ENCODE peak calls at places on chromosome 15, in five cellular contexts. N is heart right ventricle, J is sigmoid colon, Y is LNCaP clone FGC, V is cardiac fibroblast. S is an unnamed sample.

GRCh38 chr15:58212909-58213526 is 74.8 kb downstream of the AQP9 start:
- DNase-seq in N (no peak), V (peak), J (no peak), Y (peak), S (peak)

GRCh38 chr15:70066422-70066821 is 31.3 kb downstream of the TLE3 start:
- DNase-seq in V (peak), Y (no peak), N (no peak), J (no peak), S (no peak)

GRCh38 chr15:29140475-29141172 is 129.0 kb downstream of the NSMCE3 start:
- DNase-seq in J (no peak), V (no peak), Y (no peak), N (no peak), S (no peak)

GRCh38 chr15:81117136-81117535 is 16.9 kb upstream of the CFAP161 start:
- DNase-seq in J (no peak), N (no peak), V (peak), Y (no peak), S (peak)

GRCh38 chr15:80580107-80580506 is 115.0 kb upstream of the ABHD17C start:
- DNase-seq in J (peak), N (no peak), Y (no peak), V (peak), S (no peak)

GRCh38 chr15:54722342-54722986 is 474.3 kb downstream of the RSL24D1 start:
- DNase-seq in N (no peak), Y (no peak), J (no peak), V (no peak), S (no peak)

GRCh38 chr15:71485094-71485693 is 325.2 kb upstream of the NR2E3 start:
- DNase-seq in J (no peak), N (no peak), Y (no peak), V (no peak), S (no peak)

GRCh38 chr15:72231847-72232461 is 964 bp upstream of the PKM start:
- DNase-seq in J (no peak), Y (peak), N (no peak), V (peak), S (peak)

GRCh38 chr15:101604124-101604874 is 47.9 kb downstream of the TM2D3 start:
- DNase-seq in J (no peak), Y (no peak), N (no peak), V (no peak), S (no peak)

GRCh38 chr15:33152502-33153109 is 41.9 kb downstream of the FMN1 start:
- DNase-seq in V (peak), J (no peak), Y (no peak), N (no peak), S (peak)

GRCh38 chr15:90407871-90408317 is 19.9 kb downstream of the IQGAP1 start:
- DNase-seq in N (no peak), V (peak), J (no peak), Y (no peak), S (no peak)

GRCh38 chr15:89492111-89492641 is 4.2 kb downstream of the RHCG start:
- DNase-seq in V (no peak), J (peak), Y (no peak), N (no peak), S (no peak)

GRCh38 chr15:43230640-43231115 is 9.9 kb upstream of the EPB42 start:
- DNase-seq in J (peak), Y (no peak), N (no peak), V (peak), S (no peak)

GRCh38 chr15:85950101-85950500 is 129.6 kb upstream of the AGBL1 start:
- DNase-seq in Y (no peak), N (peak), J (no peak), V (no peak), S (no peak)

GRCh38 chr15:99476413-99477222 is 89.2 kb upstream of the MEF2A start:
- DNase-seq in J (peak), V (peak), Y (no peak), N (peak), S (no peak)

GRCh38 chr15:69857686-69858391 is 239.9 kb downstream of the TLE3 start:
- DNase-seq in Y (no peak), N (no peak), J (no peak), V (no peak), S (no peak)

GRCh38 chr15:74680461-74680860 is 15.4 kb downstream of the EDC3 start:
- DNase-seq in J (no peak), V (peak), Y (no peak), N (no peak), S (no peak)

GRCh38 chr15:40637221-40637745 is 43.2 kb downstream of the KNL1 start:
- DNase-seq in Y (no peak), V (no peak), J (no peak), N (no peak), S (no peak)

GRCh38 chr15:50012790-50013189 is 106.2 kb downstream of the ATP8B4 start:
- DNase-seq in Y (no peak), N (no peak), J (no peak), V (no peak), S (no peak)

DNA sequence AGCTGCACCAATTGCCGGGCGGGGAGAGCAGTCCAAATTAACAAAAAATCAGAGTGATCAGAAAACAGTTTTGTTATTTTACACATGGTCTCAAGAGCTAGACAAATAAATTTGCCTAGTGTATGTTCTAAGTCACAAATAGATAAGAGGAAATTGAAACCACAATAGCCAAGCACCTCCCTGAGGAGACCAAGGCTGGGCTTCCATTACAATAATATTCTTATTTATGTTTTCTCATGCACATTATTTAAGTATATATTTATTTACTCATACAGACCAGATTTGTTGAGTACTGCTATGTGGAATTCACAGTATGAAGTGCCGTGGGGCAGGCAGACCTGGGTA is 242.3 kb upstream of the ICE2 start:
- DNase-seq in J (no peak), V (no peak), Y (no peak), N (no peak), S (no peak)
- H3K4me3 ChIP-seq in J (no peak), V (no peak), Y (no peak), N (no peak), S (no peak)

GRCh38 chr15:78438595-78439285 is 724 bp downstream of the IREB2 start:
- DNase-seq in J (no peak), V (peak), N (no peak), Y (no peak), S (peak)
- TF ChIP-seq CTCF in J (no peak), V (peak), N (peak), Y (peak), S (peak)

GRCh38 chr15:37107071-37107753 is 6.9 kb upstream of the MEIS2 start:
- DNase-seq in Y (no peak), V (peak), J (peak), N (no peak), S (peak)

GRCh38 chr15:37104413-37105392 is 4.4 kb upstream of the MEIS2 start:
- DNase-seq in V (peak), J (no peak), N (no peak), Y (no peak), S (peak)

GRCh38 chr15:37107754-37108724 is 7.7 kb upstream of the MEIS2 start:
- DNase-seq in V (no peak), J (no peak), N (no peak), Y (no peak), S (no peak)

GRCh38 chr15:37105795-37106333 is 5.5 kb upstream of the MEIS2 start:
- DNase-seq in N (no peak), Y (no peak), V (peak), J (no peak), S (peak)

DNA sequence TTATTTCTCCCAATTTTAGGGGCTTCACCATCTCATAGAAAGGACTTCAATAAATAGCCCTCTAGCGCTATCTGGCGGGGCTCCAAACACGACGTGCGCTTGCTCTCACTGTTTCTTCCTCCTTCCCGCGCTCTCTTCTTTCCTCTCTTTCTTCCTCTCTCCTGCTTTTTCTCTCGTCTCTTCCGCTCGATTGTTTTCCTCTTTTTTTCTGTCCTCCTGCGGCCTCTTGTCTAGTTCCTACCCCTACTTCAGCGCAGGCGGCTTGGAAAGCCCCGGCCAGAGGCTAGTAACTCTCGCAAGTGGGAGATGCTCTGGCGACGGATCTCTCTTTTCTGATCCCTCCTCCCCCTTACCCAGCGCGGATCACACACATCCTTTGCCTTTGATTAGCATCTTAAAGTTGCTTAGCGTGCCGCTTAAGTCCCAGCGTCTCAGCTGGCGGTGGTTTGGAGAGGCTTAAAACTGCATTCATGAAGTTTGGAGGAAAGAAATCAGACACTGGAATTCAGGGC is 6.2 kb upstream of the MEIS2 start:
- DNase-seq in N (peak), Y (no peak), V (peak), J (peak), S (peak)
- H3K4me3 ChIP-seq in N (peak), Y (no peak), V (peak), J (peak), S (peak)

GRCh38 chr15:67784057-67784781 is 41.1 kb upstream of the SKOR1 start:
- DNase-seq in N (no peak), Y (no peak), V (no peak), J (no peak), S (no peak)

GRCh38 chr15:67782592-67782991 is 42.7 kb upstream of the SKOR1 start:
- DNase-seq in J (no peak), N (no peak), V (no peak), Y (no peak), S (no peak)

GRCh38 chr15:67781907-67782559 is 43.3 kb upstream of the SKOR1 start:
- DNase-seq in V (no peak), Y (no peak), N (no peak), J (no peak), S (no peak)

GRCh38 chr15:67784856-67785430 is 40.4 kb upstream of the SKOR1 start:
- DNase-seq in N (no peak), Y (no peak), V (no peak), J (no peak), S (no peak)

DNA sequence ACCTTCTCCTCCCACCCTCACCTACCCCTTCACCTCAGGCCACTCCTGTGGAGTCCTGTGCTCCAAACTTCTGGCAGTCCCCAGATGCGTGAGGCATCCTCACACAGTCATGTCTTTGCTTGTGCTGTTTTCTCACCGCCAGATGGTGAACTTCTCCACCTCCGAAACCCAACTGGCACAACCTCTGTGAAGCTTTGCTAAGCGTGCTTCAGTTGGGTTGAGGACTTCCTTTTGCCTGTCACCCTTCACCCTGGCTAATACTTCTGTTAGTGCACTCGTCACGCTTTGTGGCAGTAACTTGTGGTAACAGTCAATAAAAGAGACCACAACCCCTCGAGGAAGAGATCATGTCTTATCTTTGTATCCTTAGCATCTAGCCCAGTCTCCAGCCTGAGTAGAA is 42.0 kb upstream of the SKOR1 start:
- DNase-seq in Y (no peak), N (no peak), V (no peak), J (no peak), S (no peak)
- TF ChIP-seq CTCF in Y (no peak), N (no peak), V (no peak), J (no peak), S (no peak)